ENCODE peak calls at places on chromosomes 4 and X, in seven cellular contexts. One of them, this sample, is unnamed.

GRCh38 chrX:130340271-130340670 is 552 bp downstream of the SLC25A14 start:
- DNase-seq in cardiac muscle cell: no peak
- DNase-seq in left lung: no peak
- DNase-seq in breast epithelium: no peak
- DNase-seq in right atrium auricular region: no peak
- DNase-seq in colonic mucosa: no peak
- DNase-seq in upper lobe of right lung: no peak
- DNase-seq in this sample: no peak

GRCh38 chr4:127731406-127731805 is 1.2 kb downstream of the SLC25A31 start:
- DNase-seq in cardiac muscle cell: no peak
- DNase-seq in right atrium auricular region: no peak
- DNase-seq in upper lobe of right lung: no peak
- DNase-seq in colonic mucosa: no peak
- DNase-seq in left lung: no peak
- DNase-seq in breast epithelium: no peak
- DNase-seq in this sample: no peak

GRCh38 chr4:85370400-85371032 is 104.4 kb upstream of the ARHGAP24 start:
- DNase-seq in upper lobe of right lung: no peak
- DNase-seq in breast epithelium: no peak
- DNase-seq in right atrium auricular region: no peak
- DNase-seq in left lung: no peak
- DNase-seq in cardiac muscle cell: peak; percentile 67
- DNase-seq in colonic mucosa: peak; percentile 36
- DNase-seq in this sample: no peak

GRCh38 chr4:38094419-38094818 is 134.2 kb downstream of the PTTG2 start:
- DNase-seq in colonic mucosa: no peak
- DNase-seq in right atrium auricular region: no peak
- DNase-seq in upper lobe of right lung: no peak
- DNase-seq in breast epithelium: no peak
- DNase-seq in cardiac muscle cell: no peak
- DNase-seq in left lung: no peak
- DNase-seq in this sample: no peak

GRCh38 chrX:124902953-124903352 is 416.7 kb upstream of the TEX13C start:
- DNase-seq in breast epithelium: no peak
- DNase-seq in right atrium auricular region: no peak
- DNase-seq in colonic mucosa: no peak
- DNase-seq in left lung: no peak
- DNase-seq in upper lobe of right lung: no peak
- DNase-seq in cardiac muscle cell: no peak
- DNase-seq in this sample: no peak

GRCh38 chr4:113476800-113477199 is 284.7 kb downstream of the CAMK2D start:
- DNase-seq in left lung: no peak
- DNase-seq in cardiac muscle cell: no peak
- DNase-seq in upper lobe of right lung: no peak
- DNase-seq in breast epithelium: no peak
- DNase-seq in colonic mucosa: no peak
- DNase-seq in right atrium auricular region: no peak
- DNase-seq in this sample: no peak

GRCh38 chrX:25737540-25737939 is 400.6 kb upstream of the MAGEB18 start:
- DNase-seq in cardiac muscle cell: no peak
- DNase-seq in breast epithelium: no peak
- DNase-seq in upper lobe of right lung: no peak
- DNase-seq in left lung: no peak
- DNase-seq in colonic mucosa: no peak
- DNase-seq in right atrium auricular region: no peak
- DNase-seq in this sample: no peak

GRCh38 chr4:152117054-152117453 is 356.2 kb upstream of the GATB start:
- DNase-seq in colonic mucosa: no peak
- DNase-seq in right atrium auricular region: no peak
- DNase-seq in upper lobe of right lung: no peak
- DNase-seq in breast epithelium: no peak
- DNase-seq in left lung: no peak
- DNase-seq in cardiac muscle cell: no peak
- DNase-seq in this sample: no peak

GRCh38 chrX:15815779-15816452 is 25.6 kb downstream of the ZRSR2 start:
- DNase-seq in left lung: no peak
- DNase-seq in right atrium auricular region: no peak
- DNase-seq in breast epithelium: no peak
- DNase-seq in colonic mucosa: no peak
- DNase-seq in upper lobe of right lung: no peak
- DNase-seq in cardiac muscle cell: peak; percentile 28
- DNase-seq in this sample: no peak

GRCh38 chr4:3254302-3255131 is 5.6 kb downstream of the MSANTD1 start:
- DNase-seq in left lung: peak; percentile 22
- DNase-seq in colonic mucosa: no peak
- DNase-seq in cardiac muscle cell: no peak
- DNase-seq in breast epithelium: no peak
- DNase-seq in upper lobe of right lung: peak; percentile 47
- DNase-seq in right atrium auricular region: no peak
- DNase-seq in this sample: no peak
- H3K36me3 ChIP-seq in left lung: peaks cover 10% of the 10 kb centered on the region
- H3K36me3 ChIP-seq in colonic mucosa: no peaks in the 10 kb centered on the region
- H3K36me3 ChIP-seq in cardiac muscle cell: no peaks in the 10 kb centered on the region
- H3K36me3 ChIP-seq in breast epithelium: no peaks in the 10 kb centered on the region
- H3K36me3 ChIP-seq in upper lobe of right lung: no peaks in the 10 kb centered on the region
- H3K36me3 ChIP-seq in right atrium auricular region: no peaks in the 10 kb centered on the region
- H3K36me3 ChIP-seq in this sample: no peaks in the 10 kb centered on the region

GRCh38 chr4:4228356-4228668 is 1.6 kb upstream of the OTOP1 start:
- DNase-seq in colonic mucosa: no peak
- DNase-seq in cardiac muscle cell: no peak
- DNase-seq in right atrium auricular region: no peak
- DNase-seq in upper lobe of right lung: no peak
- DNase-seq in breast epithelium: no peak
- DNase-seq in left lung: no peak
- DNase-seq in this sample: no peak

GRCh38 chr4:4226606-4227438 is at the start of gene OTOP1:
- DNase-seq in cardiac muscle cell: no peak
- DNase-seq in right atrium auricular region: no peak
- DNase-seq in upper lobe of right lung: no peak
- DNase-seq in colonic mucosa: no peak
- DNase-seq in left lung: no peak
- DNase-seq in breast epithelium: no peak
- DNase-seq in this sample: no peak

GRCh38 chr4:4227510-4228355 is 1.0 kb upstream of the OTOP1 start:
- DNase-seq in upper lobe of right lung: no peak
- DNase-seq in left lung: no peak
- DNase-seq in right atrium auricular region: no peak
- DNase-seq in breast epithelium: no peak
- DNase-seq in colonic mucosa: no peak
- DNase-seq in cardiac muscle cell: no peak
- DNase-seq in this sample: no peak

DNA sequence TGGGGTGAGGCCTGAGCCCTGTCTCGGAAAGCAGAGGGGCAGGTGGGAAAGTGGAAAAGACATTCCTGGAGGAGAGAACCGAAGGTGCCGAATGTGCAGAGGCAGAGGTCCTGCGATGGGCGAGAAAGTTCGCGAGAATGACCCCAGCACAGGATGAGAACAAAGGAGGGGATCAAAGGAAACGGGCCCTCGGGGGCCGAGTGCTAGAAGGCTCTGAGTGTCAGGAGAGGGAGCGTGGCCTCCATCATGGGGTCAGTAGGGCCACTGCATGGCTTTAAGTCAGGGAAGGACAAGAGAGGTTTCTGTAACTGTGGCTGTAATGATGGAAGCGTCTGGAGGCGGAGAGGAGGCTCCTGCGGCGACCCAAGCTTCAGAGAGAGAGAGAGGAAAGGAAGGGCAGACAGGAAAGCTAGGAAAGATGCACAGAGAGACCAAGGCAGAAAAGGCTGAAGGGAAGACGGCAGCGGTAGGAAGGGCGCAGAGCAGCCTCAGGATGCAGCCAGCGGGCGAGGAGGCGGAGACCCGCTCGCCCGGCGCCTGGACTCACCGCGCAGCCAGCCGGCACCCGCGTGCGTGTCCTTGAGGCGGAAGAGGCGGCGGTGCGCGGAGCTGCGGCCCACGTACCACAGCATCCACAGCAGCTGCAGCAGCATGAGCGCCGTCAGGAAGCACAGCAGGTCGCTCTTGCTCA is 669 bp downstream of the OTOP1 start:
- DNase-seq in right atrium auricular region: no peak
- DNase-seq in cardiac muscle cell: peak; percentile 23
- DNase-seq in colonic mucosa: no peak
- DNase-seq in breast epithelium: no peak
- DNase-seq in left lung: no peak
- DNase-seq in upper lobe of right lung: no peak
- DNase-seq in this sample: no peak
- H3K4me3 ChIP-seq in right atrium auricular region: no peak overlapping the region
- H3K4me3 ChIP-seq in cardiac muscle cell: no peak overlapping the region
- H3K4me3 ChIP-seq in colonic mucosa: no peak overlapping the region
- H3K4me3 ChIP-seq in breast epithelium: no peak overlapping the region
- H3K4me3 ChIP-seq in left lung: no peak overlapping the region
- H3K4me3 ChIP-seq in upper lobe of right lung: no peak overlapping the region
- H3K4me3 ChIP-seq in this sample: no peak overlapping the region

GRCh38 chr4:173178144-173178543 is 9.5 kb downstream of the GALNT7 start:
- DNase-seq in right atrium auricular region: no peak
- DNase-seq in breast epithelium: no peak
- DNase-seq in upper lobe of right lung: no peak
- DNase-seq in cardiac muscle cell: no peak
- DNase-seq in colonic mucosa: no peak
- DNase-seq in left lung: no peak
- DNase-seq in this sample: no peak
- H3K4me1 ChIP-seq in right atrium auricular region: peaks cover 3% of the 10 kb centered on the region
- H3K4me1 ChIP-seq in breast epithelium: no peaks in the 10 kb centered on the region
- H3K4me1 ChIP-seq in upper lobe of right lung: peaks cover 10% of the 10 kb centered on the region
- H3K4me1 ChIP-seq in cardiac muscle cell: peaks cover 23% of the 10 kb centered on the region
- H3K4me1 ChIP-seq in colonic mucosa: no peaks in the 10 kb centered on the region
- H3K4me1 ChIP-seq in left lung: peaks cover 35% of the 10 kb centered on the region
- H3K4me1 ChIP-seq in this sample: peaks cover 5% of the 10 kb centered on the region

GRCh38 chr4:87112063-87112462 is 108.4 kb downstream of the KLHL8 start:
- DNase-seq in cardiac muscle cell: peak; percentile 22
- DNase-seq in left lung: no peak
- DNase-seq in upper lobe of right lung: no peak
- DNase-seq in colonic mucosa: no peak
- DNase-seq in breast epithelium: no peak
- DNase-seq in right atrium auricular region: no peak
- DNase-seq in this sample: no peak
- H3K36me3 ChIP-seq in cardiac muscle cell: peaks cover 16% of the 10 kb centered on the region
- H3K36me3 ChIP-seq in left lung: peaks cover 64% of the 10 kb centered on the region
- H3K36me3 ChIP-seq in upper lobe of right lung: peaks cover 75% of the 10 kb centered on the region
- H3K36me3 ChIP-seq in colonic mucosa: peaks cover 19% of the 10 kb centered on the region
- H3K36me3 ChIP-seq in breast epithelium: peaks cover 17% of the 10 kb centered on the region
- H3K36me3 ChIP-seq in right atrium auricular region: peaks cover 57% of the 10 kb centered on the region
- H3K36me3 ChIP-seq in this sample: peaks cover 41% of the 10 kb centered on the region

GRCh38 chr4:163489929-163490328 is 4.6 kb upstream of the TMA16 start:
- DNase-seq in cardiac muscle cell: no peak
- DNase-seq in breast epithelium: no peak
- DNase-seq in right atrium auricular region: no peak
- DNase-seq in upper lobe of right lung: no peak
- DNase-seq in left lung: no peak
- DNase-seq in colonic mucosa: no peak
- DNase-seq in this sample: no peak

GRCh38 chr4:163492951-163493504 is 1.5 kb upstream of the TMA16 start:
- DNase-seq in breast epithelium: no peak
- DNase-seq in right atrium auricular region: no peak
- DNase-seq in upper lobe of right lung: no peak
- DNase-seq in left lung: no peak
- DNase-seq in cardiac muscle cell: no peak
- DNase-seq in colonic mucosa: no peak
- DNase-seq in this sample: no peak

GRCh38 chr4:163493643-163494359 is 689 bp upstream of the TMA16 start:
- DNase-seq in breast epithelium: no peak
- DNase-seq in left lung: no peak
- DNase-seq in right atrium auricular region: no peak
- DNase-seq in cardiac muscle cell: no peak
- DNase-seq in colonic mucosa: peak; percentile 28
- DNase-seq in upper lobe of right lung: no peak
- DNase-seq in this sample: no peak

GRCh38 chr4:163494360-163495241 is at the start of gene TMA16:
- DNase-seq in left lung: peak; percentile 88
- DNase-seq in cardiac muscle cell: peak; percentile 98
- DNase-seq in upper lobe of right lung: peak; percentile 91
- DNase-seq in colonic mucosa: peak; percentile 83
- DNase-seq in breast epithelium: peak; percentile 64
- DNase-seq in right atrium auricular region: peak; percentile 91
- DNase-seq in this sample: peak; percentile 85

DNA sequence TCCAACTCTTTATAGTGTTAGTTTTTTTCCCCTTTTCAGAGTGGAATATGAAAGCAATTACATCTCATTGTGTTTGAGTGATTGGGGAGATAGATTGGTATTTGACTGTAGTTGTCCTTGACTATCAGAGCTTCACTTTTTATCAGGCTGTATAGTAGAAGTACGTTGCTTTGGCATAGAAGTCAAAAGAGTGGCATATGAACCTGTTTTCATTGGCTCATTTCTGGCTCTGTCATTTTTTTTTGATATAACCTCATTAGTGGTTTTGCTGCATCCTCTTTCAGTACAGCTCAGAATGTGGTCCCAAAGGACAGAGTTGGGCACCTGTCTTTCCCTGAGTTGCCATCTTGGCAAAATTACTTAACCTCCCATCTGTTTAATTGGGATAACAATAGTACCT is 1.4 kb downstream of the TMA16 start:
- DNase-seq in left lung: no peak
- DNase-seq in breast epithelium: no peak
- DNase-seq in upper lobe of right lung: no peak
- DNase-seq in colonic mucosa: no peak
- DNase-seq in right atrium auricular region: no peak
- DNase-seq in cardiac muscle cell: no peak
- DNase-seq in this sample: peak; percentile 33
- H3K4me3 ChIP-seq in left lung: no peak overlapping the region
- H3K4me3 ChIP-seq in breast epithelium: no peak overlapping the region
- H3K4me3 ChIP-seq in upper lobe of right lung: peak overlapping the region; percentile 95
- H3K4me3 ChIP-seq in colonic mucosa: no peak overlapping the region
- H3K4me3 ChIP-seq in right atrium auricular region: no peak overlapping the region
- H3K4me3 ChIP-seq in cardiac muscle cell: peak overlapping the region; percentile 73
- H3K4me3 ChIP-seq in this sample: no peak overlapping the region

This sample was measured in CD4-positive, alpha-beta memory T cell.